ENCODE peak calls at places on chromosomes 5 and 9, in ten cellular contexts. X is activated T-cell treated with anti-CD3 and anti-CD28 coated beads, Interleukin-2, amount 50 U/mL, for 72 hours; E is NCI-H2081; T is H54; D is astrocyte of the spinal cord; V is left ventricle myocardium superior; Z is ureter; H is effector CD4-positive, alpha-beta T cell; U is KG1; C is fibroblast of the conjunctiva. B is an unnamed sample.

GRCh38 chr9:117145811-117146490 is 268.9 kb downstream of the ASTN2 start:
- DNase-seq in E (no peak), Z (no peak), T (no peak), C (no peak), U (no peak), H (no peak), X (no peak), V (no peak), D (no peak), B (no peak)

GRCh38 chr5:1708592-1709141 is 91.0 kb downstream of the MRPL36 start:
- DNase-seq in C (no peak), U (no peak), E (no peak), V (no peak), Z (no peak), X (no peak), D (no peak), H (no peak), T (no peak), B (no peak)

GRCh38 chr5:142063878-142064331 is 44.7 kb upstream of the NDFIP1 start:
- DNase-seq in V (peak; percentile 82), T (peak; percentile 47), E (peak; percentile 73), X (peak; percentile 43), D (peak; percentile 69), C (no peak), U (no peak), Z (peak; percentile 52), H (no peak), B (peak; percentile 72)

GRCh38 chr5:76372320-76373054 is 30.6 kb upstream of the IQGAP2 start:
- DNase-seq in U (no peak), X (no peak), V (no peak), E (no peak), Z (no peak), T (peak; percentile 86), C (peak; percentile 68), H (no peak), D (peak; percentile 88), B (no peak)

GRCh38 chr9:124489974-124490373 is 17.2 kb downstream of the NR5A1 start:
- DNase-seq in Z (no peak), E (no peak), U (no peak), T (no peak), V (no peak), X (no peak), D (no peak), H (no peak), C (no peak), B (no peak)

GRCh38 chr5:61334224-61335196 is 2.5 kb downstream of the ZSWIM6 start:
- DNase-seq in H (no peak), E (no peak), V (no peak), D (peak; percentile 81), T (no peak), X (no peak), C (no peak), U (no peak), Z (no peak), B (no peak)

GRCh38 chr5:42749020-42749419 is 7.6 kb upstream of the CCDC152 start:
- DNase-seq in E (no peak), X (no peak), T (no peak), Z (no peak), V (no peak), D (no peak), C (no peak), U (no peak), H (no peak), B (no peak)

GRCh38 chr5:56490971-56491468 is 257.9 kb upstream of the ANKRD55 start:
- DNase-seq in C (no peak), U (no peak), Z (peak; percentile 74), T (no peak), H (no peak), D (no peak), E (no peak), V (no peak), X (peak; percentile 73), B (no peak)

GRCh38 chr9:841371-842209 is at the start of gene DMRT1:
- DNase-seq in T (no peak), U (no peak), Z (no peak), D (no peak), H (no peak), C (no peak), X (peak; percentile 6), E (no peak), V (no peak), B (no peak)

GRCh38 chr9:21761309-21761901 is 41.0 kb upstream of the MTAP start:
- DNase-seq in V (no peak), E (no peak), D (peak; percentile 36), X (peak; percentile 68), H (no peak), T (no peak), U (no peak), C (no peak), Z (no peak), B (no peak)